ENCODE peak calls at places on chromosomes 5 and 9, in nine cellular contexts. One of them, this sample, is unnamed.

GRCh38 chr5:30098940-30099339 is 1094.5 kb upstream of the CDH6 start:
- DNase-seq in epithelial cell of esophagus: no peak
- DNase-seq in bronchial epithelial cell: no peak
- DNase-seq in nephron progenitor cell: no peak
- DNase-seq in ascending aorta: no peak
- DNase-seq in foreskin fibroblast: no peak
- DNase-seq in mammary epithelial cell: no peak
- DNase-seq in cardiac fibroblast: no peak
- DNase-seq in lower leg skin: no peak
- DNase-seq in this sample: no peak

GRCh38 chr9:69748304-69748703 is 11.5 kb downstream of the PTAR1 start:
- DNase-seq in lower leg skin: no peak
- DNase-seq in cardiac fibroblast: no peak
- DNase-seq in mammary epithelial cell: no peak
- DNase-seq in bronchial epithelial cell: no peak
- DNase-seq in foreskin fibroblast: no peak
- DNase-seq in ascending aorta: no peak
- DNase-seq in epithelial cell of esophagus: no peak
- DNase-seq in nephron progenitor cell: no peak
- DNase-seq in this sample: no peak

GRCh38 chr9:132726561-132727150 is 56.4 kb downstream of the GTF3C4 start:
- DNase-seq in nephron progenitor cell: no peak
- DNase-seq in foreskin fibroblast: no peak
- DNase-seq in mammary epithelial cell: no peak
- DNase-seq in bronchial epithelial cell: no peak
- DNase-seq in epithelial cell of esophagus: no peak
- DNase-seq in cardiac fibroblast: no peak
- DNase-seq in lower leg skin: no peak
- DNase-seq in ascending aorta: no peak
- DNase-seq in this sample: no peak

GRCh38 chr5:72108200-72109050 is 1.1 kb downstream of the MAP1B start:
- DNase-seq in ascending aorta: peak; percentile 93
- DNase-seq in foreskin fibroblast: peak; percentile 90
- DNase-seq in mammary epithelial cell: peak; percentile 33
- DNase-seq in nephron progenitor cell: peak; percentile 80
- DNase-seq in lower leg skin: peak; percentile 95
- DNase-seq in bronchial epithelial cell: peak; percentile 15
- DNase-seq in cardiac fibroblast: peak; percentile 75
- DNase-seq in epithelial cell of esophagus: peak; percentile 49
- DNase-seq in this sample: peak; percentile 74

GRCh38 chr5:100249870-100250269 is 285.3 kb upstream of the FAM174A start:
- DNase-seq in lower leg skin: no peak
- DNase-seq in ascending aorta: no peak
- DNase-seq in mammary epithelial cell: no peak
- DNase-seq in bronchial epithelial cell: no peak
- DNase-seq in cardiac fibroblast: no peak
- DNase-seq in epithelial cell of esophagus: no peak
- DNase-seq in foreskin fibroblast: no peak
- DNase-seq in nephron progenitor cell: no peak
- DNase-seq in this sample: no peak

GRCh38 chr5:93611900-93612898 is 29.2 kb downstream of the NR2F1 start:
- DNase-seq in epithelial cell of esophagus: peak; percentile 18
- DNase-seq in foreskin fibroblast: peak; percentile 57
- DNase-seq in mammary epithelial cell: peak; percentile 12
- DNase-seq in nephron progenitor cell: peak; percentile 72
- DNase-seq in bronchial epithelial cell: no peak
- DNase-seq in ascending aorta: no peak
- DNase-seq in cardiac fibroblast: no peak
- DNase-seq in lower leg skin: no peak
- DNase-seq in this sample: no peak

GRCh38 chr5:96662725-96663513 is 743 bp downstream of the CAST start:
- DNase-seq in nephron progenitor cell: peak; percentile 78
- DNase-seq in ascending aorta: peak; percentile 97
- DNase-seq in cardiac fibroblast: peak; percentile 95
- DNase-seq in epithelial cell of esophagus: peak; percentile 93
- DNase-seq in foreskin fibroblast: peak; percentile 98
- DNase-seq in lower leg skin: peak; percentile 99
- DNase-seq in mammary epithelial cell: peak; percentile 94
- DNase-seq in bronchial epithelial cell: peak; percentile 82
- DNase-seq in this sample: peak; percentile 57

GRCh38 chr5:112630246-112631009 is 107.3 kb upstream of the APC start:
- DNase-seq in ascending aorta: no peak
- DNase-seq in lower leg skin: no peak
- DNase-seq in foreskin fibroblast: no peak
- DNase-seq in nephron progenitor cell: no peak
- DNase-seq in cardiac fibroblast: no peak
- DNase-seq in bronchial epithelial cell: peak; percentile 83
- DNase-seq in mammary epithelial cell: no peak
- DNase-seq in epithelial cell of esophagus: peak; percentile 46
- DNase-seq in this sample: no peak

GRCh38 chr5:157471709-157472108 is 11.7 kb downstream of the NIPAL4 start:
- DNase-seq in foreskin fibroblast: peak; percentile 68
- DNase-seq in bronchial epithelial cell: peak; percentile 43
- DNase-seq in nephron progenitor cell: peak; percentile 23
- DNase-seq in lower leg skin: no peak
- DNase-seq in mammary epithelial cell: peak; percentile 25
- DNase-seq in ascending aorta: no peak
- DNase-seq in cardiac fibroblast: peak; percentile 47
- DNase-seq in epithelial cell of esophagus: peak; percentile 37
- DNase-seq in this sample: no peak

GRCh38 chr5:93964421-93964820 is 223.0 kb upstream of the POU5F2 start:
- DNase-seq in ascending aorta: no peak
- DNase-seq in lower leg skin: no peak
- DNase-seq in epithelial cell of esophagus: no peak
- DNase-seq in cardiac fibroblast: no peak
- DNase-seq in bronchial epithelial cell: no peak
- DNase-seq in nephron progenitor cell: no peak
- DNase-seq in mammary epithelial cell: no peak
- DNase-seq in foreskin fibroblast: no peak
- DNase-seq in this sample: no peak

GRCh38 chr5:167763772-167764171 is 527.7 kb upstream of the WWC1 start:
- DNase-seq in ascending aorta: no peak
- DNase-seq in foreskin fibroblast: peak; percentile 19
- DNase-seq in epithelial cell of esophagus: peak; percentile 96
- DNase-seq in cardiac fibroblast: peak; percentile 54
- DNase-seq in nephron progenitor cell: no peak
- DNase-seq in bronchial epithelial cell: peak; percentile 96
- DNase-seq in mammary epithelial cell: peak; percentile 85
- DNase-seq in lower leg skin: no peak
- DNase-seq in this sample: no peak

GRCh38 chr5:142141463-142141862 is 32.9 kb downstream of the NDFIP1 start:
- DNase-seq in epithelial cell of esophagus: no peak
- DNase-seq in mammary epithelial cell: no peak
- DNase-seq in ascending aorta: no peak
- DNase-seq in nephron progenitor cell: no peak
- DNase-seq in bronchial epithelial cell: no peak
- DNase-seq in foreskin fibroblast: no peak
- DNase-seq in lower leg skin: no peak
- DNase-seq in cardiac fibroblast: no peak
- DNase-seq in this sample: no peak

GRCh38 chr9:97982719-97983523 is at the start of gene ANP32B:
- DNase-seq in epithelial cell of esophagus: peak; percentile 93
- DNase-seq in cardiac fibroblast: peak; percentile 95
- DNase-seq in foreskin fibroblast: peak; percentile 97
- DNase-seq in nephron progenitor cell: peak; percentile 94
- DNase-seq in bronchial epithelial cell: peak; percentile 66
- DNase-seq in mammary epithelial cell: peak; percentile 86
- DNase-seq in ascending aorta: peak; percentile 95
- DNase-seq in lower leg skin: peak; percentile 98
- DNase-seq in this sample: peak; percentile 95

GRCh38 chr5:107542831-107543231 is 127.9 kb downstream of the EFNA5 start:
- DNase-seq in lower leg skin: peak; percentile 93
- DNase-seq in bronchial epithelial cell: peak; percentile 81
- DNase-seq in cardiac fibroblast: peak; percentile 94
- DNase-seq in mammary epithelial cell: peak; percentile 71
- DNase-seq in foreskin fibroblast: peak; percentile 90
- DNase-seq in ascending aorta: peak; percentile 89
- DNase-seq in epithelial cell of esophagus: peak; percentile 87
- DNase-seq in nephron progenitor cell: no peak
- DNase-seq in this sample: no peak

GRCh38 chr9:19049872-19050636 is 827 bp downstream of the RRAGA start:
- DNase-seq in ascending aorta: no peak
- DNase-seq in foreskin fibroblast: peak; percentile 58
- DNase-seq in mammary epithelial cell: peak; percentile 36
- DNase-seq in bronchial epithelial cell: peak; percentile 20
- DNase-seq in epithelial cell of esophagus: peak; percentile 25
- DNase-seq in cardiac fibroblast: peak; percentile 48
- DNase-seq in nephron progenitor cell: no peak
- DNase-seq in lower leg skin: no peak
- DNase-seq in this sample: no peak

GRCh38 chr5:109038209-109038840 is 290.6 kb downstream of the FER start:
- DNase-seq in bronchial epithelial cell: peak; percentile 75
- DNase-seq in mammary epithelial cell: peak; percentile 34
- DNase-seq in ascending aorta: no peak
- DNase-seq in cardiac fibroblast: peak; percentile 23
- DNase-seq in nephron progenitor cell: no peak
- DNase-seq in epithelial cell of esophagus: peak; percentile 49
- DNase-seq in foreskin fibroblast: peak; percentile 57
- DNase-seq in lower leg skin: no peak
- DNase-seq in this sample: no peak

DNA sequence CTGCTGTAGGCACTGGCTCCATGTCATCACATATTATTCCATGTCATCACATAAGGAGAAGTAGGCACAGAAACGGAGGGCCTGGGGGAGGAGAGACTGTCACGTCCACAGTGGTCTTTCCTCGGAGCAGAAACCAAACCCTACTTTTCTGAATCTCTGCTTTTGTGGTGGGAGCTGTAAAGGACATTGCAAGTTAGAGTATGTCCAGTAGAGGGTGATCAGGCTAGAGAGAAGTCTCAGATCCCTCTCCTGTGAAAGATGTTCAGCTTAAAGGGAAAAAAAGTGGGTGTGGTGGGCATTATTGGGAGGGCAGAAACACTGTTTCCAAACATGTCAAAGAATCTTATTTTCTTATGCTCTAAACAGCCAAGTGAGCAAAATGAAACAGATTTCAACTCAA is 19.4 kb upstream of the FBP2 start:
- DNase-seq in epithelial cell of esophagus: no peak
- DNase-seq in foreskin fibroblast: no peak
- DNase-seq in mammary epithelial cell: no peak
- DNase-seq in lower leg skin: no peak
- DNase-seq in bronchial epithelial cell: no peak
- DNase-seq in cardiac fibroblast: no peak
- DNase-seq in ascending aorta: no peak
- DNase-seq in nephron progenitor cell: no peak
- DNase-seq in this sample: no peak
- TF ChIP-seq CTCF in epithelial cell of esophagus: no peak
- TF ChIP-seq CTCF in foreskin fibroblast: no peak
- TF ChIP-seq CTCF in mammary epithelial cell: peak; percentile 11
- TF ChIP-seq CTCF in lower leg skin: no peak
- TF ChIP-seq CTCF in bronchial epithelial cell: no peak
- TF ChIP-seq CTCF in cardiac fibroblast: no peak
- TF ChIP-seq CTCF in ascending aorta: no peak
- TF ChIP-seq CTCF in nephron progenitor cell: no peak
- TF ChIP-seq CTCF in this sample: no peak

GRCh38 chr5:122073864-122074263 is 4.2 kb downstream of the LOX start:
- DNase-seq in ascending aorta: no peak
- DNase-seq in lower leg skin: no peak
- DNase-seq in foreskin fibroblast: no peak
- DNase-seq in cardiac fibroblast: no peak
- DNase-seq in mammary epithelial cell: no peak
- DNase-seq in epithelial cell of esophagus: no peak
- DNase-seq in nephron progenitor cell: no peak
- DNase-seq in bronchial epithelial cell: no peak
- DNase-seq in this sample: no peak

GRCh38 chr5:122078116-122078865 is at the start of gene LOX:
- DNase-seq in lower leg skin: peak; percentile 97
- DNase-seq in ascending aorta: peak; percentile 94
- DNase-seq in foreskin fibroblast: peak; percentile 98
- DNase-seq in mammary epithelial cell: peak; percentile 63
- DNase-seq in cardiac fibroblast: peak; percentile 97
- DNase-seq in bronchial epithelial cell: peak; percentile 49
- DNase-seq in epithelial cell of esophagus: peak; percentile 61
- DNase-seq in nephron progenitor cell: peak; percentile 56
- DNase-seq in this sample: peak; percentile 62

GRCh38 chr5:122076669-122077450 is 1.2 kb downstream of the LOX start:
- DNase-seq in foreskin fibroblast: peak; percentile 91
- DNase-seq in lower leg skin: peak; percentile 96
- DNase-seq in cardiac fibroblast: peak; percentile 86
- DNase-seq in nephron progenitor cell: peak; percentile 86
- DNase-seq in bronchial epithelial cell: peak; percentile 71
- DNase-seq in ascending aorta: peak; percentile 91
- DNase-seq in mammary epithelial cell: peak; percentile 75
- DNase-seq in epithelial cell of esophagus: peak; percentile 86
- DNase-seq in this sample: peak; percentile 42

GRCh38 chr5:122077451-122078115 is 476 bp downstream of the LOX start:
- DNase-seq in cardiac fibroblast: peak; percentile 45
- DNase-seq in lower leg skin: peak; percentile 88
- DNase-seq in ascending aorta: peak; percentile 71
- DNase-seq in nephron progenitor cell: peak; percentile 67
- DNase-seq in epithelial cell of esophagus: peak; percentile 31
- DNase-seq in bronchial epithelial cell: no peak
- DNase-seq in foreskin fibroblast: peak; percentile 71
- DNase-seq in mammary epithelial cell: peak; percentile 41
- DNase-seq in this sample: peak; percentile 26

DNA sequence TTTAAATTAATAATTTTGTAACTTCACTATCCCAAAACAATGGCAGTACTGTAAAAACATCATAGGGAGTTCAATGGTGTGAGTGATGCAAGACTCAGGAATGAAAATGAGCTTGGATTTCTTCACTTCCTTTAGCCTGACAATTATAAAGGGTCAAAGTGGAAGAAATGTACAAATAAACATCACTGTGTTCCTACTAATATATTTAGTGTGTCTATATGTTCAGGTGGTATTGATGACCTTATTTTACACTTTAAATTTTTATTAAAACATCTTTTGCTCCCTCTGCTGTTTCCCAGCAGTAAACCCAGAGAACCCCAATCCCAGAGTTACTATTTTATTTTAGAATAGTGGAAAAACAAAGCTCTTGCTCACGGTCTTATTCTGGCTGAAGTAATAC is 2.0 kb downstream of the LOX start:
- DNase-seq in epithelial cell of esophagus: peak; percentile 56
- DNase-seq in mammary epithelial cell: peak; percentile 48
- DNase-seq in bronchial epithelial cell: peak; percentile 55
- DNase-seq in foreskin fibroblast: peak; percentile 62
- DNase-seq in cardiac fibroblast: peak; percentile 72
- DNase-seq in nephron progenitor cell: no peak
- DNase-seq in ascending aorta: no peak
- DNase-seq in lower leg skin: no peak
- DNase-seq in this sample: no peak
- TF ChIP-seq CTCF in epithelial cell of esophagus: no peak
- TF ChIP-seq CTCF in mammary epithelial cell: peak; percentile 29
- TF ChIP-seq CTCF in bronchial epithelial cell: no peak
- TF ChIP-seq CTCF in foreskin fibroblast: no peak
- TF ChIP-seq CTCF in cardiac fibroblast: peak; percentile 21
- TF ChIP-seq CTCF in nephron progenitor cell: no peak
- TF ChIP-seq CTCF in ascending aorta: no peak
- TF ChIP-seq CTCF in lower leg skin: no peak
- TF ChIP-seq CTCF in this sample: no peak

GRCh38 chr5:137220523-137220927 is 278.6 kb downstream of the SPOCK1 start:
- DNase-seq in epithelial cell of esophagus: peak; percentile 97
- DNase-seq in mammary epithelial cell: peak; percentile 96
- DNase-seq in foreskin fibroblast: peak; percentile 84
- DNase-seq in nephron progenitor cell: no peak
- DNase-seq in bronchial epithelial cell: peak; percentile 98
- DNase-seq in lower leg skin: no peak
- DNase-seq in ascending aorta: no peak
- DNase-seq in cardiac fibroblast: peak; percentile 75
- DNase-seq in this sample: no peak
- TF ChIP-seq CTCF in epithelial cell of esophagus: peak; percentile 80
- TF ChIP-seq CTCF in mammary epithelial cell: peak; percentile 82
- TF ChIP-seq CTCF in foreskin fibroblast: peak; percentile 61
- TF ChIP-seq CTCF in nephron progenitor cell: peak; percentile 47
- TF ChIP-seq CTCF in bronchial epithelial cell: peak; percentile 63
- TF ChIP-seq CTCF in lower leg skin: no peak
- TF ChIP-seq CTCF in ascending aorta: no peak
- TF ChIP-seq CTCF in cardiac fibroblast: peak; percentile 65
- TF ChIP-seq CTCF in this sample: no peak

GRCh38 chr9:106994463-106994862 is 131.5 kb downstream of the ZNF462 start:
- DNase-seq in epithelial cell of esophagus: no peak
- DNase-seq in ascending aorta: no peak
- DNase-seq in mammary epithelial cell: no peak
- DNase-seq in cardiac fibroblast: no peak
- DNase-seq in nephron progenitor cell: no peak
- DNase-seq in lower leg skin: no peak
- DNase-seq in bronchial epithelial cell: no peak
- DNase-seq in foreskin fibroblast: no peak
- DNase-seq in this sample: no peak
- TF ChIP-seq CTCF in epithelial cell of esophagus: no peak
- TF ChIP-seq CTCF in ascending aorta: no peak
- TF ChIP-seq CTCF in mammary epithelial cell: no peak
- TF ChIP-seq CTCF in cardiac fibroblast: no peak
- TF ChIP-seq CTCF in nephron progenitor cell: no peak
- TF ChIP-seq CTCF in lower leg skin: no peak
- TF ChIP-seq CTCF in bronchial epithelial cell: no peak
- TF ChIP-seq CTCF in foreskin fibroblast: no peak
- TF ChIP-seq CTCF in this sample: no peak

This sample was measured in mesothelial cell of epicardium.